ENCODE peak calls at places on chromosomes 6 and 20, in eight cellular contexts. One of them, this sample, is unnamed.

GRCh38 chr6:15715060-15715459 is 52.2 kb upstream of the DTNBP1 start:
- DNase-seq in mammary epithelial cell: peak
- DNase-seq in NCI-H1436: no peak
- DNase-seq in NCI-H2029 treated with DMSO at 0.1 percent for 48 hours: no peak
- DNase-seq in psoas muscle: no peak
- DNase-seq in amniotic stem cell: no peak
- DNase-seq in A549: no peak
- DNase-seq in activated CD8-positive, alpha-beta memory T cell treated with anti-CD3 and anti-CD28 coated beads, Interleukin-2, amount 50 U/mL, for 4 hours: no peak
- DNase-seq in this sample: no peak

GRCh38 chr20:23920936-23921335 is 41.4 kb upstream of the CST5 start:
- DNase-seq in mammary epithelial cell: no peak
- DNase-seq in NCI-H1436: no peak
- DNase-seq in NCI-H2029 treated with DMSO at 0.1 percent for 48 hours: peak
- DNase-seq in psoas muscle: no peak
- DNase-seq in amniotic stem cell: no peak
- DNase-seq in A549: no peak
- DNase-seq in activated CD8-positive, alpha-beta memory T cell treated with anti-CD3 and anti-CD28 coated beads, Interleukin-2, amount 50 U/mL, for 4 hours: no peak
- DNase-seq in this sample: peak

GRCh38 chr6:106747139-106747538 is 117.8 kb downstream of the QRSL1 start:
- DNase-seq in mammary epithelial cell: peak
- DNase-seq in NCI-H1436: peak
- DNase-seq in NCI-H2029 treated with DMSO at 0.1 percent for 48 hours: peak
- DNase-seq in psoas muscle: no peak
- DNase-seq in amniotic stem cell: no peak
- DNase-seq in A549: no peak
- DNase-seq in activated CD8-positive, alpha-beta memory T cell treated with anti-CD3 and anti-CD28 coated beads, Interleukin-2, amount 50 U/mL, for 4 hours: no peak
- DNase-seq in this sample: no peak

GRCh38 chr6:13303668-13304017 is 24.7 kb downstream of the TBC1D7 start:
- DNase-seq in mammary epithelial cell: no peak
- DNase-seq in NCI-H1436: no peak
- DNase-seq in NCI-H2029 treated with DMSO at 0.1 percent for 48 hours: peak
- DNase-seq in psoas muscle: peak
- DNase-seq in amniotic stem cell: no peak
- DNase-seq in A549: no peak
- DNase-seq in activated CD8-positive, alpha-beta memory T cell treated with anti-CD3 and anti-CD28 coated beads, Interleukin-2, amount 50 U/mL, for 4 hours: no peak
- DNase-seq in this sample: no peak

GRCh38 chr6:20211941-20212391 is 303 bp downstream of the MBOAT1 start:
- DNase-seq in mammary epithelial cell: no peak
- DNase-seq in NCI-H1436: peak
- DNase-seq in NCI-H2029 treated with DMSO at 0.1 percent for 48 hours: peak
- DNase-seq in psoas muscle: no peak
- DNase-seq in amniotic stem cell: no peak
- DNase-seq in A549: peak
- DNase-seq in activated CD8-positive, alpha-beta memory T cell treated with anti-CD3 and anti-CD28 coated beads, Interleukin-2, amount 50 U/mL, for 4 hours: peak
- DNase-seq in this sample: no peak

GRCh38 chr6:170162771-170163404 is 128.0 kb downstream of the DLL1 start:
- DNase-seq in mammary epithelial cell: no peak
- DNase-seq in NCI-H1436: no peak
- DNase-seq in NCI-H2029 treated with DMSO at 0.1 percent for 48 hours: no peak
- DNase-seq in psoas muscle: peak
- DNase-seq in amniotic stem cell: no peak
- DNase-seq in A549: no peak
- DNase-seq in activated CD8-positive, alpha-beta memory T cell treated with anti-CD3 and anti-CD28 coated beads, Interleukin-2, amount 50 U/mL, for 4 hours: no peak
- DNase-seq in this sample: no peak

GRCh38 chr20:14337400-14338171 is at the start of gene FLRT3:
- DNase-seq in mammary epithelial cell: peak
- DNase-seq in NCI-H1436: peak
- DNase-seq in NCI-H2029 treated with DMSO at 0.1 percent for 48 hours: peak
- DNase-seq in psoas muscle: peak
- DNase-seq in amniotic stem cell: peak
- DNase-seq in A549: peak
- DNase-seq in activated CD8-positive, alpha-beta memory T cell treated with anti-CD3 and anti-CD28 coated beads, Interleukin-2, amount 50 U/mL, for 4 hours: no peak
- DNase-seq in this sample: peak

GRCh38 chr6:28825732-28826293 is 98.0 kb downstream of the TRIM27 start:
- DNase-seq in mammary epithelial cell: no peak
- DNase-seq in NCI-H1436: no peak
- DNase-seq in NCI-H2029 treated with DMSO at 0.1 percent for 48 hours: no peak
- DNase-seq in psoas muscle: no peak
- DNase-seq in amniotic stem cell: no peak
- DNase-seq in A549: no peak
- DNase-seq in activated CD8-positive, alpha-beta memory T cell treated with anti-CD3 and anti-CD28 coated beads, Interleukin-2, amount 50 U/mL, for 4 hours: no peak
- DNase-seq in this sample: no peak

GRCh38 chr20:52972190-52972937 is at the start of gene TSHZ2:
- DNase-seq in mammary epithelial cell: peak
- DNase-seq in NCI-H1436: peak
- DNase-seq in NCI-H2029 treated with DMSO at 0.1 percent for 48 hours: peak
- DNase-seq in psoas muscle: peak
- DNase-seq in amniotic stem cell: no peak
- DNase-seq in A549: no peak
- DNase-seq in activated CD8-positive, alpha-beta memory T cell treated with anti-CD3 and anti-CD28 coated beads, Interleukin-2, amount 50 U/mL, for 4 hours: peak
- DNase-seq in this sample: no peak

GRCh38 chr20:62533591-62534495 is 58.0 kb upstream of the GATA5 start:
- DNase-seq in mammary epithelial cell: no peak
- DNase-seq in NCI-H1436: no peak
- DNase-seq in NCI-H2029 treated with DMSO at 0.1 percent for 48 hours: no peak
- DNase-seq in psoas muscle: no peak
- DNase-seq in amniotic stem cell: no peak
- DNase-seq in A549: no peak
- DNase-seq in activated CD8-positive, alpha-beta memory T cell treated with anti-CD3 and anti-CD28 coated beads, Interleukin-2, amount 50 U/mL, for 4 hours: no peak
- DNase-seq in this sample: no peak

GRCh38 chr6:142361765-142362540 is 60.1 kb downstream of the ADGRG6 start:
- DNase-seq in mammary epithelial cell: peak
- DNase-seq in NCI-H1436: no peak
- DNase-seq in NCI-H2029 treated with DMSO at 0.1 percent for 48 hours: no peak
- DNase-seq in psoas muscle: no peak
- DNase-seq in amniotic stem cell: peak
- DNase-seq in A549: no peak
- DNase-seq in activated CD8-positive, alpha-beta memory T cell treated with anti-CD3 and anti-CD28 coated beads, Interleukin-2, amount 50 U/mL, for 4 hours: no peak
- DNase-seq in this sample: no peak

GRCh38 chr6:131831392-131831791 is 23.6 kb downstream of the ENPP1 start:
- DNase-seq in mammary epithelial cell: no peak
- DNase-seq in NCI-H1436: no peak
- DNase-seq in NCI-H2029 treated with DMSO at 0.1 percent for 48 hours: no peak
- DNase-seq in psoas muscle: no peak
- DNase-seq in amniotic stem cell: no peak
- DNase-seq in A549: no peak
- DNase-seq in activated CD8-positive, alpha-beta memory T cell treated with anti-CD3 and anti-CD28 coated beads, Interleukin-2, amount 50 U/mL, for 4 hours: no peak
- DNase-seq in this sample: no peak

GRCh38 chr6:157644043-157644810 is 178.8 kb upstream of the SNX9 start:
- DNase-seq in mammary epithelial cell: peak
- DNase-seq in NCI-H1436: no peak
- DNase-seq in NCI-H2029 treated with DMSO at 0.1 percent for 48 hours: no peak
- DNase-seq in psoas muscle: no peak
- DNase-seq in amniotic stem cell: no peak
- DNase-seq in A549: peak
- DNase-seq in activated CD8-positive, alpha-beta memory T cell treated with anti-CD3 and anti-CD28 coated beads, Interleukin-2, amount 50 U/mL, for 4 hours: peak
- DNase-seq in this sample: peak

GRCh38 chr20:34143951-34144350 is 31.9 kb upstream of the EIF2S2 start:
- DNase-seq in mammary epithelial cell: no peak
- DNase-seq in NCI-H1436: no peak
- DNase-seq in NCI-H2029 treated with DMSO at 0.1 percent for 48 hours: no peak
- DNase-seq in psoas muscle: no peak
- DNase-seq in amniotic stem cell: no peak
- DNase-seq in A549: no peak
- DNase-seq in activated CD8-positive, alpha-beta memory T cell treated with anti-CD3 and anti-CD28 coated beads, Interleukin-2, amount 50 U/mL, for 4 hours: no peak
- DNase-seq in this sample: no peak

GRCh38 chr6:43838276-43839036 is 68.4 kb downstream of the VEGFA start:
- DNase-seq in mammary epithelial cell: peak
- DNase-seq in NCI-H1436: no peak
- DNase-seq in NCI-H2029 treated with DMSO at 0.1 percent for 48 hours: no peak
- DNase-seq in psoas muscle: peak
- DNase-seq in amniotic stem cell: no peak
- DNase-seq in A549: peak
- DNase-seq in activated CD8-positive, alpha-beta memory T cell treated with anti-CD3 and anti-CD28 coated beads, Interleukin-2, amount 50 U/mL, for 4 hours: no peak
- DNase-seq in this sample: no peak

GRCh38 chr6:104958720-104959452 is 2.0 kb downstream of the LIN28B start:
- DNase-seq in mammary epithelial cell: no peak
- DNase-seq in NCI-H1436: no peak
- DNase-seq in NCI-H2029 treated with DMSO at 0.1 percent for 48 hours: no peak
- DNase-seq in psoas muscle: no peak
- DNase-seq in amniotic stem cell: no peak
- DNase-seq in A549: no peak
- DNase-seq in activated CD8-positive, alpha-beta memory T cell treated with anti-CD3 and anti-CD28 coated beads, Interleukin-2, amount 50 U/mL, for 4 hours: no peak
- DNase-seq in this sample: no peak

GRCh38 chr6:56359201-56359899 is 112.0 kb upstream of the COL21A1 start:
- DNase-seq in mammary epithelial cell: peak
- DNase-seq in NCI-H1436: peak
- DNase-seq in NCI-H2029 treated with DMSO at 0.1 percent for 48 hours: peak
- DNase-seq in psoas muscle: no peak
- DNase-seq in amniotic stem cell: peak
- DNase-seq in A549: peak
- DNase-seq in activated CD8-positive, alpha-beta memory T cell treated with anti-CD3 and anti-CD28 coated beads, Interleukin-2, amount 50 U/mL, for 4 hours: peak
- DNase-seq in this sample: peak

GRCh38 chr6:96391776-96392175 is 129.8 kb upstream of the UFL1 start:
- DNase-seq in mammary epithelial cell: no peak
- DNase-seq in NCI-H1436: peak
- DNase-seq in NCI-H2029 treated with DMSO at 0.1 percent for 48 hours: peak
- DNase-seq in psoas muscle: no peak
- DNase-seq in amniotic stem cell: no peak
- DNase-seq in A549: no peak
- DNase-seq in activated CD8-positive, alpha-beta memory T cell treated with anti-CD3 and anti-CD28 coated beads, Interleukin-2, amount 50 U/mL, for 4 hours: no peak
- DNase-seq in this sample: peak

GRCh38 chr20:25402583-25402982 is 4.9 kb upstream of the GINS1 start:
- DNase-seq in mammary epithelial cell: no peak
- DNase-seq in NCI-H1436: no peak
- DNase-seq in NCI-H2029 treated with DMSO at 0.1 percent for 48 hours: no peak
- DNase-seq in psoas muscle: no peak
- DNase-seq in amniotic stem cell: no peak
- DNase-seq in A549: no peak
- DNase-seq in activated CD8-positive, alpha-beta memory T cell treated with anti-CD3 and anti-CD28 coated beads, Interleukin-2, amount 50 U/mL, for 4 hours: no peak
- DNase-seq in this sample: no peak

GRCh38 chr6:79467716-79468115 is 69.5 kb downstream of the LCA5 start:
- DNase-seq in mammary epithelial cell: peak
- DNase-seq in NCI-H1436: no peak
- DNase-seq in NCI-H2029 treated with DMSO at 0.1 percent for 48 hours: no peak
- DNase-seq in psoas muscle: no peak
- DNase-seq in amniotic stem cell: no peak
- DNase-seq in A549: no peak
- DNase-seq in activated CD8-positive, alpha-beta memory T cell treated with anti-CD3 and anti-CD28 coated beads, Interleukin-2, amount 50 U/mL, for 4 hours: no peak
- DNase-seq in this sample: no peak

GRCh38 chr6:57305754-57306153 is 11.7 kb upstream of the PRIM2 start:
- DNase-seq in mammary epithelial cell: no peak
- DNase-seq in NCI-H1436: no peak
- DNase-seq in NCI-H2029 treated with DMSO at 0.1 percent for 48 hours: no peak
- DNase-seq in psoas muscle: no peak
- DNase-seq in amniotic stem cell: no peak
- DNase-seq in A549: no peak
- DNase-seq in activated CD8-positive, alpha-beta memory T cell treated with anti-CD3 and anti-CD28 coated beads, Interleukin-2, amount 50 U/mL, for 4 hours: no peak
- DNase-seq in this sample: no peak

GRCh38 chr6:43575772-43576551 is at the start of the genes POLH and XPO5:
- DNase-seq in mammary epithelial cell: peak
- DNase-seq in NCI-H1436: peak
- DNase-seq in NCI-H2029 treated with DMSO at 0.1 percent for 48 hours: peak
- DNase-seq in psoas muscle: peak
- DNase-seq in amniotic stem cell: peak
- DNase-seq in A549: peak
- DNase-seq in activated CD8-positive, alpha-beta memory T cell treated with anti-CD3 and anti-CD28 coated beads, Interleukin-2, amount 50 U/mL, for 4 hours: peak
- DNase-seq in this sample: peak

GRCh38 chr6:125094563-125094962 is 59.0 kb upstream of the TPD52L1 start:
- DNase-seq in mammary epithelial cell: peak
- DNase-seq in NCI-H1436: no peak
- DNase-seq in NCI-H2029 treated with DMSO at 0.1 percent for 48 hours: no peak
- DNase-seq in psoas muscle: no peak
- DNase-seq in amniotic stem cell: no peak
- DNase-seq in A549: no peak
- DNase-seq in activated CD8-positive, alpha-beta memory T cell treated with anti-CD3 and anti-CD28 coated beads, Interleukin-2, amount 50 U/mL, for 4 hours: no peak
- DNase-seq in this sample: no peak

GRCh38 chr6:39881851-39882566 is 52.3 kb downstream of the MOCS1 start:
- DNase-seq in mammary epithelial cell: no peak
- DNase-seq in NCI-H1436: no peak
- DNase-seq in NCI-H2029 treated with DMSO at 0.1 percent for 48 hours: no peak
- DNase-seq in psoas muscle: no peak
- DNase-seq in amniotic stem cell: peak
- DNase-seq in A549: no peak
- DNase-seq in activated CD8-positive, alpha-beta memory T cell treated with anti-CD3 and anti-CD28 coated beads, Interleukin-2, amount 50 U/mL, for 4 hours: no peak
- DNase-seq in this sample: no peak

GRCh38 chr20:49594143-49594928 is 26.4 kb upstream of the PTGIS start:
- DNase-seq in mammary epithelial cell: peak
- DNase-seq in NCI-H1436: no peak
- DNase-seq in NCI-H2029 treated with DMSO at 0.1 percent for 48 hours: peak
- DNase-seq in psoas muscle: peak
- DNase-seq in amniotic stem cell: peak
- DNase-seq in A549: no peak
- DNase-seq in activated CD8-positive, alpha-beta memory T cell treated with anti-CD3 and anti-CD28 coated beads, Interleukin-2, amount 50 U/mL, for 4 hours: peak
- DNase-seq in this sample: peak

GRCh38 chr20:59120491-59120890 is 43.1 kb upstream of the ZNF831 start:
- DNase-seq in mammary epithelial cell: no peak
- DNase-seq in NCI-H1436: no peak
- DNase-seq in NCI-H2029 treated with DMSO at 0.1 percent for 48 hours: no peak
- DNase-seq in psoas muscle: no peak
- DNase-seq in amniotic stem cell: no peak
- DNase-seq in A549: no peak
- DNase-seq in activated CD8-positive, alpha-beta memory T cell treated with anti-CD3 and anti-CD28 coated beads, Interleukin-2, amount 50 U/mL, for 4 hours: no peak
- DNase-seq in this sample: no peak

GRCh38 chr20:53993310-53993709 is 77.1 kb downstream of the BCAS1 start:
- DNase-seq in mammary epithelial cell: no peak
- DNase-seq in NCI-H1436: no peak
- DNase-seq in NCI-H2029 treated with DMSO at 0.1 percent for 48 hours: no peak
- DNase-seq in psoas muscle: no peak
- DNase-seq in amniotic stem cell: no peak
- DNase-seq in A549: no peak
- DNase-seq in activated CD8-positive, alpha-beta memory T cell treated with anti-CD3 and anti-CD28 coated beads, Interleukin-2, amount 50 U/mL, for 4 hours: no peak
- DNase-seq in this sample: no peak

GRCh38 chr6:148520109-148520841 is 177.6 kb downstream of the SASH1 start:
- DNase-seq in mammary epithelial cell: no peak
- DNase-seq in NCI-H1436: no peak
- DNase-seq in NCI-H2029 treated with DMSO at 0.1 percent for 48 hours: no peak
- DNase-seq in psoas muscle: peak
- DNase-seq in amniotic stem cell: no peak
- DNase-seq in A549: no peak
- DNase-seq in activated CD8-positive, alpha-beta memory T cell treated with anti-CD3 and anti-CD28 coated beads, Interleukin-2, amount 50 U/mL, for 4 hours: no peak
- DNase-seq in this sample: no peak

GRCh38 chr6:49839162-49839561 is 27.2 kb downstream of the CRISP1 start:
- DNase-seq in mammary epithelial cell: no peak
- DNase-seq in NCI-H1436: no peak
- DNase-seq in NCI-H2029 treated with DMSO at 0.1 percent for 48 hours: no peak
- DNase-seq in psoas muscle: no peak
- DNase-seq in amniotic stem cell: no peak
- DNase-seq in A549: no peak
- DNase-seq in activated CD8-positive, alpha-beta memory T cell treated with anti-CD3 and anti-CD28 coated beads, Interleukin-2, amount 50 U/mL, for 4 hours: no peak
- DNase-seq in this sample: no peak

GRCh38 chr6:133201231-133201630 is 39.9 kb upstream of the EYA4 start:
- DNase-seq in mammary epithelial cell: no peak
- DNase-seq in NCI-H1436: no peak
- DNase-seq in NCI-H2029 treated with DMSO at 0.1 percent for 48 hours: no peak
- DNase-seq in psoas muscle: no peak
- DNase-seq in amniotic stem cell: no peak
- DNase-seq in A549: no peak
- DNase-seq in activated CD8-positive, alpha-beta memory T cell treated with anti-CD3 and anti-CD28 coated beads, Interleukin-2, amount 50 U/mL, for 4 hours: no peak
- DNase-seq in this sample: no peak

GRCh38 chr20:57653910-57654309 is 33.7 kb upstream of the ZBP1 start:
- DNase-seq in mammary epithelial cell: no peak
- DNase-seq in NCI-H1436: no peak
- DNase-seq in NCI-H2029 treated with DMSO at 0.1 percent for 48 hours: no peak
- DNase-seq in psoas muscle: peak
- DNase-seq in amniotic stem cell: no peak
- DNase-seq in A549: peak
- DNase-seq in activated CD8-positive, alpha-beta memory T cell treated with anti-CD3 and anti-CD28 coated beads, Interleukin-2, amount 50 U/mL, for 4 hours: no peak
- DNase-seq in this sample: peak

GRCh38 chr6:32857156-32857891 is 3.3 kb downstream of the PSMB9 start:
- DNase-seq in mammary epithelial cell: no peak
- DNase-seq in NCI-H1436: no peak
- DNase-seq in NCI-H2029 treated with DMSO at 0.1 percent for 48 hours: no peak
- DNase-seq in psoas muscle: no peak
- DNase-seq in amniotic stem cell: no peak
- DNase-seq in A549: no peak
- DNase-seq in activated CD8-positive, alpha-beta memory T cell treated with anti-CD3 and anti-CD28 coated beads, Interleukin-2, amount 50 U/mL, for 4 hours: no peak
- DNase-seq in this sample: no peak

GRCh38 chr20:17014217-17014616 is 212.6 kb upstream of the PCSK2 start:
- DNase-seq in mammary epithelial cell: no peak
- DNase-seq in NCI-H1436: no peak
- DNase-seq in NCI-H2029 treated with DMSO at 0.1 percent for 48 hours: no peak
- DNase-seq in psoas muscle: no peak
- DNase-seq in amniotic stem cell: no peak
- DNase-seq in A549: no peak
- DNase-seq in activated CD8-positive, alpha-beta memory T cell treated with anti-CD3 and anti-CD28 coated beads, Interleukin-2, amount 50 U/mL, for 4 hours: no peak
- DNase-seq in this sample: no peak

GRCh38 chr6:150169609-150170008 is 26.8 kb downstream of the PPP1R14C start:
- DNase-seq in mammary epithelial cell: peak
- DNase-seq in NCI-H1436: no peak
- DNase-seq in NCI-H2029 treated with DMSO at 0.1 percent for 48 hours: no peak
- DNase-seq in psoas muscle: no peak
- DNase-seq in amniotic stem cell: peak
- DNase-seq in A549: no peak
- DNase-seq in activated CD8-positive, alpha-beta memory T cell treated with anti-CD3 and anti-CD28 coated beads, Interleukin-2, amount 50 U/mL, for 4 hours: no peak
- DNase-seq in this sample: no peak

This sample was measured in NCI-H2171.